ENCODE peak calls at places on chromosomes 2 and 18, in ten cellular contexts. O is mesendoderm; D is mesenchymal stem cell; G is brain microvascular endothelial cell; R is CD8-positive, alpha-beta memory T cell; H is colonic mucosa; P is endothelial cell of umbilical vein; K is WERI-Rb-1; Z is GM23338; S is thoracic aorta. U is an unnamed sample.

GRCh38 chr2:210225461-210225798 is 183 bp upstream of the ACADL start:
- DNase-seq in K (no peak), O (peak; percentile 67), G (peak; percentile 6), D (peak; percentile 13), R (no peak), Z (no peak), P (peak; percentile 15), S (no peak), H (peak; percentile 18), U (no peak)

GRCh38 chr2:18378020-18378653 is 182.3 kb downstream of the RDH14 start:
- DNase-seq in P (peak; percentile 54), H (peak; percentile 24), Z (peak; percentile 65), K (peak; percentile 61), D (peak; percentile 58), G (peak; percentile 53), R (no peak), S (no peak), O (peak; percentile 67), U (peak; percentile 93)

GRCh38 chr2:221573430-221574230 is 1.5 kb upstream of the EPHA4 start:
- DNase-seq in S (no peak), G (peak; percentile 68), K (peak; percentile 88), R (peak; percentile 84), Z (peak; percentile 90), P (peak; percentile 82), H (peak; percentile 91), O (peak; percentile 94), D (peak; percentile 88), U (peak; percentile 88)

GRCh38 chr2:96608459-96609455 is 29.4 kb downstream of the KANSL3 start:
- DNase-seq in K (no peak), H (no peak), S (no peak), R (no peak), P (no peak), D (peak; percentile 81), O (no peak), G (peak; percentile 35), Z (no peak), U (no peak)

GRCh38 chr2:38619458-38620164 is 16.9 kb upstream of the HNRNPLL start:
- DNase-seq in K (no peak), O (no peak), G (no peak), P (peak; percentile 12), Z (no peak), S (no peak), D (peak; percentile 39), H (no peak), R (no peak), U (no peak)

GRCh38 chr2:118943286-118943685 is 1.3 kb downstream of the MARCO start:
- DNase-seq in D (no peak), O (no peak), H (no peak), R (no peak), G (no peak), K (no peak), Z (no peak), S (no peak), P (no peak), U (no peak)

GRCh38 chr18:36688020-36688965 is 140.5 kb downstream of the TPGS2 start:
- DNase-seq in R (no peak), G (peak; percentile 66), Z (peak; percentile 75), O (peak; percentile 68), P (peak; percentile 69), D (peak; percentile 65), K (peak; percentile 75), S (peak; percentile 19), H (peak; percentile 75), U (peak; percentile 29)

GRCh38 chr2:210964141-210964764 is 407.9 kb downstream of the CPS1 start:
- DNase-seq in S (no peak), H (no peak), Z (no peak), D (no peak), R (no peak), O (no peak), K (no peak), G (no peak), P (no peak), U (no peak)

GRCh38 chr18:70705831-70706416 is 417.1 kb downstream of the SOCS6 start:
- DNase-seq in P (no peak), R (no peak), S (no peak), O (no peak), K (no peak), D (no peak), H (no peak), G (no peak), Z (no peak), U (no peak)

GRCh38 chr2:128272586-128273468 is 45.8 kb downstream of the HS6ST1 start:
- DNase-seq in O (no peak), D (no peak), K (peak; percentile 4), P (no peak), Z (no peak), S (no peak), R (peak; percentile 29), H (no peak), G (no peak), U (no peak)

GRCh38 chr2:197103363-197103762 is 176.9 kb upstream of the PGAP1 start:
- DNase-seq in S (no peak), R (no peak), H (no peak), G (no peak), D (no peak), O (no peak), Z (no peak), P (no peak), K (no peak), U (no peak)

GRCh38 chr2:197113221-197113831 is 186.8 kb upstream of the PGAP1 start:
- DNase-seq in H (no peak), K (no peak), Z (peak; percentile 63), S (no peak), O (no peak), P (peak; percentile 65), D (peak; percentile 55), G (no peak), R (no peak), U (peak; percentile 33)

GRCh38 chr2:197109326-197109725 is 182.8 kb upstream of the PGAP1 start:
- DNase-seq in S (no peak), P (no peak), G (no peak), R (no peak), Z (no peak), D (no peak), O (no peak), K (no peak), H (no peak), U (no peak)

GRCh38 chr2:197107291-197108269 is 181.1 kb upstream of the PGAP1 start:
- DNase-seq in P (peak; percentile 12), H (no peak), G (peak; percentile 56), S (no peak), K (no peak), R (no peak), Z (peak; percentile 40), O (peak; percentile 81), D (peak; percentile 95), U (no peak)

DNA sequence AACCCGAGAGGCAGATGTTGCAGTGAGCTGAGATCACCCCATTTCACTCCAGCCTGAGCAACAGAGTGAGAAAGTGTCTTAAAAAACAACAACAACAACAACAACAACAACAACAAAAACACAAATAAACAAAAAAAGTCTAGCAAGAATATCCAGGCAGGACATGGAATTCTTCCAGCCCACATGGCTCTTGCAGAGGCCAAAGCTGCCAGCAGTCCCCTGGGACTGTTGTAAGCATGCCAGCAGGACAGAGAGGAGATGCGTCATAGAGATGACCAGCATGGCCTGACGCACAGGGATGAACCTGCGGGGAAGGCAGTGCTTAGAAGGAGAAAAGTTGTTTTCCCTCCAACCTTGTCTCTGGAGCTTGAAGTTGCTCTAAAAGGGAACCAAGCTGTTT is 182.3 kb upstream of the PGAP1 start:
- DNase-seq in H (no peak), O (no peak), R (no peak), K (no peak), Z (no peak), P (no peak), S (peak; percentile 46), D (peak; percentile 97), G (peak; percentile 94), U (peak; percentile 26)
- H3K27ac ChIP-seq in H (no peak overlapping the region), O (no peak overlapping the region), R (no peak overlapping the region), K (no peak overlapping the region), Z (no peak overlapping the region), P (no peak overlapping the region), S (peak overlapping the region; percentile 28), D (no peak overlapping the region), G (peak overlapping the region; percentile 85), U (no peak overlapping the region)

DNA sequence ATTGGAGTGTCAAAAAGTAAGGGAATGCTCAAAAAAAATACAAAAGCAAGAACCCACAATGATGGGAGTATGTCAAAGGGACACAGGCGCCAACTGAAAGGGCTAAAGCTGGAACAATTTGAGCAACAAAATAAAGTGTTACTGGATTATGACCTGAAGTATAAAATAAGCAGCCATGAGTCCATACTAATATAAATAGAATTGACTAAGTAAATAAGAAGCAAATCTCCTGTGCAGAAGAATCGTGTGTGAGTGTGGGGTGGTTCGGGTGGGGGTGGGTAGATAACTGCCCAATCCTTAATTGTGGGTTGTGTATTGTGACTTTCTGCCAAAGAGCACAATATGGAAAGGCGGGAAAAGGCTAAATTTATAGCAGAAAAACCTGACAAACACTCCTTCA is 23.5 kb downstream of the IRS1 start:
- DNase-seq in K (no peak), O (no peak), G (no peak), R (no peak), P (no peak), H (no peak), D (no peak), Z (no peak), S (no peak), U (no peak)
- H3K27ac ChIP-seq in K (no peak overlapping the region), O (no peak overlapping the region), G (no peak overlapping the region), R (no peak overlapping the region), P (no peak overlapping the region), H (no peak overlapping the region), D (no peak overlapping the region), Z (no peak overlapping the region), S (no peak overlapping the region), U (no peak overlapping the region)

DNA sequence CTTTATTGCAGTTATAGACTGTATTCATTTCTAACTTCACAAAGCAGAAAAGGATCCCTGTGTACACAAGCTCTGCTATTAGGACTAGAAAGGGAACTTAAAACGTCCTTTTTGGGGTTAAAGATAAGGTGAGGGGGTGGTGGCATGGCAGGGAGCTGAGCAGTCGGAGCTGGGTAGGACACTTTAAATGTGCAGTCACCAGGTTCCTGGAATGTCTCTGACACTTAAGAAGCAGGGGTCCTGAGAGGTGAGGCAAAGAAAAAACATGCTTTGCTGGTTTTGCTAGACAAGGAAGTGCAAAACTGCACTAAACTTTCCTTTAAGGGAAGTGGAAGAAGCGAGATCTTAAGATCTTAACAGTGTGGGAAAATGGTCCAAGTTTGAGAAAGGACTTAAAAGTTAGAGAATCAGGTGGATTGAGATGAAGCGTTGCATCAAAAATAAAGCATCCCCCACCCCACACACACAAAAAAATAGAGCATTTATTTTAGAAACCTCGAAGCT is 99.5 kb upstream of the MAP3K20 start:
- DNase-seq in R (no peak), D (no peak), K (no peak), O (no peak), G (no peak), S (no peak), H (no peak), P (no peak), Z (no peak), U (no peak)
- H3K27ac ChIP-seq in R (no peak overlapping the region), D (no peak overlapping the region), K (no peak overlapping the region), O (no peak overlapping the region), G (no peak overlapping the region), S (no peak overlapping the region), H (no peak overlapping the region), P (no peak overlapping the region), Z (no peak overlapping the region), U (no peak overlapping the region)

DNA sequence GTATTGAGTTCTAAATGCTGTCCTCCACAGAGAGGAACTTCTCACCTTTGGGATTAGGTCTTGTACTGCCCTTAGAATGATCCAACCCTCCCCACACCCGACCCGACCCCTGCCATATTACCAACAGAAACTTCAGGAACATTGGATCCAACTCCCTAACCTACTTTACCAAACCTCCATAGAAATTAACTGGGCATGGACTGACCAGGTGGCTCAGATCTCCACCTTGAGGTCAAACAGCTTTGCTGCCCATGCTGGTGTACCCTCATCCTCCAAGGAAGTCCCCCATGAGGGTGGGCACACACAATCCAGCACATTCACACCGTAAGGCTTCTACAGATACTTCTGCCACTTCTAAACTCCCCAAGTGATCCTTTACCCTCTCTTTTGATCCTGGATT is 21.5 kb downstream of the NFE2L2 start:
- DNase-seq in G (no peak), K (no peak), O (no peak), Z (no peak), D (no peak), H (no peak), R (no peak), P (no peak), S (no peak), U (no peak)
- H3K27ac ChIP-seq in G (peak overlapping the region; percentile 92), K (no peak overlapping the region), O (peak overlapping the region; percentile 47), Z (peak overlapping the region; percentile 20), D (peak overlapping the region; percentile 92), H (peak overlapping the region; percentile 91), R (peak overlapping the region; percentile 35), P (peak overlapping the region; percentile 99), S (peak overlapping the region; percentile 89), U (peak overlapping the region; percentile 74)

U was measured in SJCRH30.